ENCODE peak calls at places on chromosomes 5 and 9, in five cellular contexts. W is heart right ventricle, V is psoas muscle, M is spleen, A is kidney. J is an unnamed sample. For H3K36me3, the result is how much of the 10 kb centered on the place peaks cover.

GRCh38 chr9:128247191-128247803 is 28.5 kb downstream of the GOLGA2 start:
- DNase-seq in W (no peak), V (no peak), M (no peak), A (peak), J (no peak)

GRCh38 chr5:177982956-177983355 is 13.1 kb downstream of the PROP1 start:
- DNase-seq in W (no peak), V (no peak), M (no peak), A (no peak), J (no peak)

GRCh38 chr5:148992265-148992664 is 70.6 kb downstream of the SH3TC2 start:
- DNase-seq in W (no peak), V (no peak), M (no peak), A (no peak), J (peak)

GRCh38 chr5:164191240-164191639 is 685.8 kb downstream of the MAT2B start:
- DNase-seq in W (peak), V (no peak), M (no peak), A (no peak), J (no peak)

GRCh38 chr9:74865177-74865576 is 22.5 kb downstream of the TRPM6 start:
- DNase-seq in W (no peak), V (no peak), M (no peak), A (no peak), J (no peak)

GRCh38 chr5:180336234-180337020 is 16.7 kb downstream of the GFPT2 start:
- DNase-seq in W (no peak), V (no peak), M (peak), A (peak), J (no peak)

GRCh38 chr5:41193462-41194166 is 19.7 kb downstream of the C6 start:
- DNase-seq in W (peak), V (peak), M (peak), A (peak), J (no peak)

GRCh38 chr5:137619191-137619870 is 116.6 kb downstream of the KLHL3 start:
- DNase-seq in W (peak), V (peak), M (no peak), A (no peak), J (peak)

GRCh38 chr5:75050415-75050814 is 1.9 kb downstream of the GCNT4 start:
- DNase-seq in W (no peak), V (no peak), M (peak), A (no peak), J (no peak)

GRCh38 chr5:11992518-11992917 is 88.3 kb upstream of the CTNND2 start:
- DNase-seq in W (no peak), V (no peak), M (no peak), A (no peak), J (no peak)

GRCh38 chr9:93177676-93178075 is 6.3 kb upstream of the WNK2 start:
- DNase-seq in W (no peak), V (no peak), M (no peak), A (no peak), J (no peak)

GRCh38 chr5:168302785-168303184 is 11.3 kb downstream of the WWC1 start:
- DNase-seq in W (no peak), V (no peak), M (no peak), A (no peak), J (peak)

GRCh38 chr5:179796877-179797608 is 3.3 kb downstream of the LTC4S start:
- DNase-seq in W (no peak), V (no peak), M (peak), A (no peak), J (no peak)

GRCh38 chr9:105070176-105070575 is 142.2 kb upstream of the ABCA1 start:
- DNase-seq in W (no peak), V (no peak), M (no peak), A (no peak), J (no peak)

GRCh38 chr5:82719368-82719767 is 357.8 kb downstream of the TMEM167A start:
- DNase-seq in W (peak), V (no peak), M (no peak), A (no peak), J (peak)

GRCh38 chr5:81142108-81142507 is 91.0 kb upstream of the CKMT2 start:
- DNase-seq in W (no peak), V (no peak), M (no peak), A (no peak), J (no peak)

GRCh38 chr5:58983496-58983895 is 400.6 kb downstream of the RAB3C start:
- DNase-seq in W (no peak), V (no peak), M (no peak), A (no peak), J (no peak)

GRCh38 chr9:35272989-35273388 is 111.2 kb downstream of the UNC13B start:
- DNase-seq in W (no peak), V (no peak), M (no peak), A (no peak), J (peak)

GRCh38 chr5:124634820-124635323 is 111.6 kb downstream of the ZNF608 start:
- DNase-seq in W (no peak), V (no peak), M (no peak), A (no peak), J (peak)

GRCh38 chr9:79939819-79940218 is 368.1 kb downstream of the TLE4 start:
- DNase-seq in W (no peak), V (no peak), M (no peak), A (no peak), J (no peak)

GRCh38 chr5:73454379-73455036 is 5.9 kb upstream of the FOXD1 start:
- DNase-seq in W (no peak), V (no peak), M (no peak), A (no peak), J (peak)

GRCh38 chr9:86749530-86750275 is 197.6 kb downstream of the GAS1 start:
- DNase-seq in W (peak), V (no peak), M (no peak), A (no peak), J (no peak)

GRCh38 chr5:42982107-42982622 is 58.0 kb downstream of the ANXA2R start:
- DNase-seq in W (no peak), V (no peak), M (no peak), A (no peak), J (no peak)

GRCh38 chr5:139388198-139388821 is 1.4 kb downstream of the MZB1 start:
- DNase-seq in W (no peak), V (no peak), M (peak), A (peak), J (no peak)

GRCh38 chr5:82217917-82218316 is 60.2 kb downstream of the RPS23 start:
- DNase-seq in W (no peak), V (no peak), M (no peak), A (no peak), J (no peak)

GRCh38 chr5:1285141-1285540 is 9.7 kb downstream of the TERT start:
- DNase-seq in W (no peak), V (no peak), M (peak), A (peak), J (no peak)

GRCh38 chr5:35213608-35214007 is 16.7 kb downstream of the PRLR start:
- DNase-seq in W (no peak), V (no peak), M (no peak), A (no peak), J (no peak)

GRCh38 chr9:88732128-88732527 is 197.2 kb downstream of the NXNL2 start:
- DNase-seq in W (peak), V (no peak), M (no peak), A (no peak), J (no peak)

GRCh38 chr5:55991768-55992486 is 2.8 kb downstream of the IL6ST start:
- DNase-seq in W (no peak), V (no peak), M (no peak), A (no peak), J (no peak)

GRCh38 chr9:15101046-15101445 is 190.8 kb upstream of the FREM1 start:
- DNase-seq in W (no peak), V (no peak), M (no peak), A (no peak), J (no peak)

GRCh38 chr5:132059043-132059695 is 1.3 kb upstream of the IL3 start:
- DNase-seq in W (no peak), V (no peak), M (peak), A (peak), J (no peak)

GRCh38 chr5:96651948-96652753 is 10.0 kb upstream of the CAST start:
- DNase-seq in W (no peak), V (no peak), M (no peak), A (no peak), J (no peak)

GRCh38 chr5:180241600-180241999 is 32.6 kb upstream of the RASGEF1C start:
- DNase-seq in W (no peak), V (no peak), M (no peak), A (no peak), J (no peak)

GRCh38 chr9:136295537-136296433 is 8.1 kb downstream of the CCDC187 start:
- DNase-seq in W (no peak), V (peak), M (no peak), A (peak), J (no peak)

GRCh38 chr5:56676091-56676768 is 139.1 kb upstream of the MAP3K1 start:
- DNase-seq in W (no peak), V (no peak), M (no peak), A (no peak), J (peak)

GRCh38 chr5:180401236-180401907 is 48.2 kb upstream of the GFPT2 start:
- DNase-seq in W (no peak), V (no peak), M (no peak), A (no peak), J (no peak)

GRCh38 chr5:59093329-59093728 is 510.5 kb downstream of the RAB3C start:
- DNase-seq in W (no peak), V (no peak), M (no peak), A (no peak), J (no peak)

GRCh38 chr9:90651246-90651645 is 8.6 kb upstream of the DIRAS2 start:
- DNase-seq in W (no peak), V (no peak), M (no peak), A (no peak), J (no peak)

GRCh38 chr9:88388203-88388885 is at the start of gene SPIN1:
- DNase-seq in W (peak), V (peak), M (peak), A (peak), J (no peak)

GRCh38 chr5:2754621-2755370 is 3.3 kb upstream of the IRX2 start:
- DNase-seq in W (no peak), V (no peak), M (no peak), A (no peak), J (no peak)
- H3K4me3 ChIP-seq in W (peak), V (no peak), M (no peak), A (no peak), J (peak)

GRCh38 chr9:122145462-122145861 is 14.1 kb downstream of the NDUFA8 start:
- DNase-seq in W (no peak), V (no peak), M (no peak), A (no peak), J (no peak)

DNA sequence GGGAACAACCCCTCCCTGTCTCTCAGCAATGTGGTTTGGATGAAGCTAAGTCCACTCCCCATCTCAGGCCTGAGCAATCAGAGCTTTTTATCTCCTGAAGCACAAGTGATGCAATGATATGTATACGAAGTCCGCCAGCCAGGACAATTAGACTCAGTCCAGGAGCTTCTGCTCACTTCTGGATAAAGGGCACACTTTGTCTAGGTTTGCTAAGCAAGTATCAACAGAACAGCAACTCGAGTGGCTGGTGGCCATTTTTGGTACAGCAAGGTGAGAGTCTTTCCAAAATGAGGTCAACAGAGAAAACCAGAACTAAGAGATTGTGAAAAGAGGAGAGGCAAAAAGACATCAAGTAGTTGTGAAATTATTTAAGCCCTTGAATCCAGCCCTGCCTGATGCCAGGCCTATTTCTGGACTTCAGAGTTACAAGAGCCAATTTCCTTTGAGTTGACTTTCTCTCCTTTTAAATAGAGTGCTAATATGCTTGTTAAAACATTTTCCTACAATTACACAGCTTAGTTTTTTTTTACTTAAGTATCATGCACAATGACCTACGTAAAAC is 8.2 kb downstream of the NDUFA8 start:
- DNase-seq in W (no peak), V (peak), M (no peak), A (no peak), J (no peak)
- TF ChIP-seq CTCF in W (no peak), V (no peak), M (no peak), A (no peak), J (no peak)

GRCh38 chr5:127799293-127799905 is 96.2 kb downstream of the CCDC192 start:
- DNase-seq in W (no peak), V (no peak), M (no peak), A (no peak), J (peak)

GRCh38 chr5:127796207-127796606 is 93.0 kb downstream of the CCDC192 start:
- DNase-seq in W (no peak), V (no peak), M (no peak), A (no peak), J (no peak)

GRCh38 chr5:127791439-127791838 is 88.2 kb downstream of the CCDC192 start:
- DNase-seq in W (no peak), V (no peak), M (no peak), A (no peak), J (no peak)

GRCh38 chr5:127793052-127793451 is 89.9 kb downstream of the CCDC192 start:
- DNase-seq in W (no peak), V (no peak), M (no peak), A (no peak), J (no peak)

DNA sequence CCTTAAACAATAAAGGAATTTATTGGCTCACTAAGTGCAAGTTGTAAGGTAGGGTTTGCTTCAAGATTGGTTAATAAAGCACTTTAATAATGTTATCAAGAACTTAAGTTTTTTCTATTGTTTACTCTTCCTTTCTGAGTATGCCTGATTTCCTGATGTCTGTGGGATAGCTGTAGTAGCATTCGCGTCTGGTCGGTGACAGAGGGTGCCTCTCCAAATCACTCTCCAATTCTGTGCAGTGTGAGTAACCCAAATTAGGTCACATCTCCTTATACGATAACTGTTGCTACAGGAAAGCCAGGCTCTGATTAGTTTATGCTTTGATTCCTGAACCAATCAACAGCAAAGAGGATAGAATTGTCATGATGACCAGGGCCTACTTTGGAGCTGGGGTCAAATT is 90.7 kb downstream of the CCDC192 start:
- DNase-seq in W (no peak), V (no peak), M (no peak), A (no peak), J (no peak)
- H3K36me3 ChIP-seq in W (under half), V (under half), M (under half), A (under half), J (under half)

DNA sequence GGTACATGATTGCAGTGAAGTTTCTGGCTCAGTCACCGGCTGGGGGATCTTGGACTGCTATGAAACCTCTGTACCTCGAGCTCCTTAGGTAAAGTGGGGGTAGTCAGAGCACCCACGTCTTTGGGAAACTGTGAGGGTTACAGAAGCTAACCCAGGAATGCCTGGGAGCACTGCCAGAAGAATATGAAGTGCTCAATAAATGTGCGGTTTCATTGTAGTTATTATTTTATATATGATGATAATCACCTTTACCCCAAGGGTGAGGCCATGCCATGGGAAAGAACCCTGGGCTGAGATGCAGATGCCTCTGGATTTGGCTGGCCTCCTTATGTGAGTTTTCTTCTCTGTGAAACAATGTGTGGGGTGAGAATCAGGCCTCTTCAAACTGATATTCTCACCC is 3.7 kb downstream of the NPR3 start:
- DNase-seq in W (no peak), V (no peak), M (no peak), A (no peak), J (no peak)
- H3K4me3 ChIP-seq in W (no peak), V (peak), M (no peak), A (peak), J (no peak)

GRCh38 chr9:107235765-107236442 is 47.2 kb upstream of the RAD23B start:
- DNase-seq in W (no peak), V (no peak), M (no peak), A (no peak), J (no peak)

GRCh38 chr9:107242073-107243063 is 40.7 kb upstream of the RAD23B start:
- DNase-seq in W (no peak), V (no peak), M (no peak), A (no peak), J (peak)

GRCh38 chr9:107237873-107238272 is 45.2 kb upstream of the RAD23B start:
- DNase-seq in W (no peak), V (no peak), M (no peak), A (no peak), J (no peak)

GRCh38 chr9:107240260-107240659 is 42.8 kb upstream of the RAD23B start:
- DNase-seq in W (no peak), V (no peak), M (no peak), A (no peak), J (no peak)

GRCh38 chr9:107239474-107239873 is 43.6 kb upstream of the RAD23B start:
- DNase-seq in W (no peak), V (no peak), M (no peak), A (no peak), J (peak)
- TF ChIP-seq CTCF in W (peak), V (peak), M (peak), A (peak), J (peak)

GRCh38 chr9:70278312-70278711 is 19.5 kb downstream of the SMC5 start:
- DNase-seq in W (no peak), V (no peak), M (no peak), A (no peak), J (no peak)
- H3K36me3 ChIP-seq in W (under half), V (under half), M (under half), A (under half), J (under half)

GRCh38 chr5:97854871-97855762 is 672.1 kb upstream of the RIOK2 start:
- DNase-seq in W (peak), V (no peak), M (peak), A (no peak), J (no peak)
- H3K4me3 ChIP-seq in W (no peak), V (no peak), M (no peak), A (no peak), J (no peak)

GRCh38 chr5:155260798-155261197 is 247.2 kb downstream of the KIF4B start:
- DNase-seq in W (no peak), V (no peak), M (no peak), A (no peak), J (no peak)
- TF ChIP-seq CTCF in W (no peak), V (no peak), M (no peak), A (no peak), J (no peak)

DNA sequence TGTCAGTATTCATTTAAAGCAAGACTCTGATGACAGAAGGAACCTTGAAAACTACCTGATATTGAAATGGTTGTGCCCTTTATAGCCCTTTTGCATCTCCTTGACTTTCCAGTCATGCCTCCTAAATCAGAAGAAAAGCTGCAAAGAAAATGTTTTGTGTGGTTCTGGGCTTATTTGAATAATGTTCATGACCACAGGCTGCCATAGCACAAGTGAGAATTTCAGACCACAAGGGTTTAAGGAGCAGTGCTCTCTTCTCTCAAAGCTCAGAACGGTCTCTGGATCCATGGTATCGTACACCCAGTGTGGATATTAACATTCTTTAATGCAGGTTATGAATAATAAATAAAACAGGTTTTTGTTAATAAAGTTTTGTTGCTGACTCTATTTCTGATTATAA is 54.2 kb downstream of the GPR107 start:
- DNase-seq in W (no peak), V (no peak), M (no peak), A (no peak), J (no peak)
- H3K36me3 ChIP-seq in W (under half), V (under half), M (half or more), A (under half), J (under half)

GRCh38 chr9:114388764-114389375 is 1.1 kb upstream of the AKNA start:
- DNase-seq in W (no peak), V (no peak), M (peak), A (no peak), J (no peak)
- H3K4me3 ChIP-seq in W (no peak), V (no peak), M (peak), A (no peak), J (no peak)

J was measured in bronchial epithelial cell.